ENCODE peak calls at places on chromosomes 12 and 14, in eight cellular contexts. I is aorta, T is neuronal stem cell, N is A549, S is BE2C, J is suprapubic skin, C is GM12878, L is DND-41. G is an unnamed sample.

GRCh38 chr14:47012533-47012932 is 361.0 kb upstream of the RPL10L start:
- DNase-seq in J (no peak), I (no peak), L (no peak), C (no peak), S (no peak), N (no peak), T (no peak), G (no peak)

GRCh38 chr12:34339922-34340321 is 317.6 kb downstream of the ALG10 start:
- DNase-seq in C (no peak), L (no peak), N (no peak), S (no peak), J (no peak), T (no peak), I (no peak), G (no peak)

GRCh38 chr12:1911598-1912575 is 6.6 kb downstream of the CACNA2D4 start:
- DNase-seq in C (no peak), T (no peak), S (no peak), J (no peak), L (no peak), I (no peak), N (no peak), G (no peak)

GRCh38 chr12:122928891-122929538 is 33.1 kb upstream of the VPS37B start:
- DNase-seq in T (no peak), S (no peak), I (no peak), L (no peak), N (no peak), C (no peak), J (no peak), G (no peak)

GRCh38 chr12:68746572-68747180 is 700 bp downstream of the SLC35E3 start:
- DNase-seq in S (peak; percentile 53), I (peak; percentile 76), T (peak; percentile 11), N (peak; percentile 51), J (peak; percentile 68), C (peak; percentile 13), L (peak; percentile 33), G (no peak)

GRCh38 chr14:57982802-57983201 is 116.9 kb upstream of the SLC35F4 start:
- DNase-seq in N (no peak), L (peak; percentile 32), C (no peak), S (peak; percentile 36), J (no peak), I (no peak), T (no peak), G (no peak)

GRCh38 chr12:93862424-93862823 is 185.2 kb downstream of the CRADD start:
- DNase-seq in I (no peak), S (no peak), J (no peak), L (no peak), C (no peak), N (no peak), T (no peak), G (no peak)

GRCh38 chr12:42234970-42235369 is 3.1 kb downstream of the YAF2 start:
- DNase-seq in N (no peak), S (no peak), T (no peak), L (no peak), C (no peak), J (no peak), I (no peak), G (no peak)

GRCh38 chr12:92431146-92431545 is 271.6 kb upstream of the PLEKHG7 start:
- DNase-seq in S (no peak), C (no peak), N (no peak), L (peak; percentile 77), J (no peak), I (peak; percentile 57), T (no peak), G (no peak)

GRCh38 chr14:50821471-50822464 is 9.2 kb downstream of the NIN start:
- DNase-seq in I (peak; percentile 73), N (no peak), C (peak; percentile 54), T (no peak), J (no peak), S (no peak), L (peak; percentile 71), G (no peak)
- H3K4me1 ChIP-seq in I (peaks cover 10% of the 10 kb centered on the region), N (peaks cover under 1% of the 10 kb centered on the region), C (peaks cover 33% of the 10 kb centered on the region), T (peaks cover 7% of the 10 kb centered on the region), J (peaks cover 41% of the 10 kb centered on the region), S (peaks cover 2% of the 10 kb centered on the region), L (peaks cover 42% of the 10 kb centered on the region), G (peaks cover 7% of the 10 kb centered on the region)

GRCh38 chr12:96237035-96237434 is 42.9 kb downstream of the ELK3 start:
- DNase-seq in T (no peak), I (no peak), C (no peak), J (peak; percentile 66), S (no peak), L (no peak), N (no peak), G (no peak)
- H3K4me1 ChIP-seq in T (peaks cover 13% of the 10 kb centered on the region), I (no peaks in the 10 kb centered on the region), C (no peaks in the 10 kb centered on the region), J (peaks cover 90% of the 10 kb centered on the region), S (peaks cover 33% of the 10 kb centered on the region), L (peaks cover 11% of the 10 kb centered on the region), N (peaks cover 7% of the 10 kb centered on the region), G (no peaks in the 10 kb centered on the region)

GRCh38 chr12:45549503-45549902 is 180.0 kb upstream of the ARID2 start:
- DNase-seq in I (no peak), S (no peak), T (no peak), J (no peak), N (no peak), L (peak; percentile 57), C (no peak), G (no peak)

GRCh38 chr12:45546545-45546944 is 183.0 kb upstream of the ARID2 start:
- DNase-seq in L (no peak), I (no peak), C (no peak), T (no peak), J (no peak), N (no peak), S (no peak), G (no peak)

GRCh38 chr12:45543887-45544286 is 185.6 kb upstream of the ARID2 start:
- DNase-seq in T (peak; percentile 52), I (no peak), N (peak; percentile 78), S (peak; percentile 37), J (no peak), L (peak; percentile 80), C (peak; percentile 56), G (peak; percentile 61)

GRCh38 chr12:45547822-45548221 is 181.7 kb upstream of the ARID2 start:
- DNase-seq in C (no peak), S (no peak), T (no peak), L (no peak), I (no peak), N (no peak), J (no peak), G (no peak)

GRCh38 chr12:45547132-45547531 is 182.4 kb upstream of the ARID2 start:
- DNase-seq in J (no peak), S (no peak), N (no peak), T (no peak), C (no peak), L (no peak), I (no peak), G (no peak)
- H3K4me1 ChIP-seq in J (peaks cover 3% of the 10 kb centered on the region), S (no peaks in the 10 kb centered on the region), N (no peaks in the 10 kb centered on the region), T (no peaks in the 10 kb centered on the region), C (no peaks in the 10 kb centered on the region), L (peaks cover 17% of the 10 kb centered on the region), I (no peaks in the 10 kb centered on the region), G (no peaks in the 10 kb centered on the region)

DNA sequence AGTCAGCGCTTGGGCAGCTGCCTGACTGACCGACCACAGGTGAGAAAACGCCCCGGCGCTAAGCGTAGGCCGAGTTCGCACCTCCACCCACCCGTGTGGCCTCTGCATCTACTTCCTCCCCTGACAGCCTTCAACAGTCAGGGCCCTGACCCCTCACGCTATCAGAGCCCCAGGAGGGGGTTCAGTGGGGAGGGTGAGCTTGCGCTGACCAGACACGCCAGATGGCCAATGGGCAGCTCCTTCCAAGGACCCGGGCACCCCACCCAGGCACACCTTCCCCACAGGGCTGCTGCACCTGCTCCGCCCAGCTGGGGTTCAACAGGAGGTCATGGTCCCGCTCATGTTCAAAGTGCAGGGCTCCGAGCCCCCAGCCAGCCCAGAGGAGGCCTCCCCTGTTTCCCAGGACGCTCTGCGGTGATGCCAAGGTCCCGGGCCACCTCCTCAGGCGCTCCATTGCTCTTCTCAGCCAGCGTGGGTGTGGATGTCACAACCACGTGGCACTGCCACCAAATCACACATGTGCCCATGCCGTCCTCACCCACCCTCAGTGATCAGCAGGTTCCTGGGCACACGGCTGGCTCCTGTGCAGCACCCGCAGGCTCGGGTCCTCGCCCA is 48.7 kb upstream of the BCL11B start:
- DNase-seq in S (no peak), I (no peak), L (no peak), N (no peak), J (no peak), C (no peak), T (no peak), G (no peak)
- H3K4me1 ChIP-seq in S (no peaks in the 10 kb centered on the region), I (no peaks in the 10 kb centered on the region), L (no peaks in the 10 kb centered on the region), N (peaks cover 48% of the 10 kb centered on the region), J (peaks cover 4% of the 10 kb centered on the region), C (peaks cover 6% of the 10 kb centered on the region), T (peaks cover 10% of the 10 kb centered on the region), G (peaks cover 3% of the 10 kb centered on the region)

GRCh38 chr14:55832122-55832911 is 252.3 kb downstream of the KTN1 start:
- DNase-seq in C (no peak), J (no peak), S (no peak), N (peak; percentile 89), I (no peak), T (no peak), L (no peak), G (no peak)
- H3K4me1 ChIP-seq in C (no peaks in the 10 kb centered on the region), J (no peaks in the 10 kb centered on the region), S (no peaks in the 10 kb centered on the region), N (peaks cover 27% of the 10 kb centered on the region), I (no peaks in the 10 kb centered on the region), T (no peaks in the 10 kb centered on the region), L (no peaks in the 10 kb centered on the region), G (no peaks in the 10 kb centered on the region)

DNA sequence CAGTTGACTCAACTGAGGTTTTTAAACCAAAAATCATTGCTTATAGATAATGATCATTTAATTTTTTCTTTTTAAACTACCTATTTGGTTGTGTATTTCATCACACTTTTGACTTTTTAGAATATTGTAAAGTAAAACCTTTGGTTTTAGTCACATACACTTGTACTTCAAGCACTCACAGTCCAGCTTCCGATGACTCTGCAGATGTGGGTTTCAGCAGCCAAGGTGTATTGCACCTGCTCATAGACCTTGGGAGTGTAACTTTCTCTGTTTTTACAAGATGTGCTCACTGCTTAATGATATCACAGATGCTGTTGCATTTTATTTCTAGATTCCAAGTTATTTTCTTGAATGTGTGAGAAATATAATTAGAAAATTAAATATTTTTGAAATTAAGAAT is 188.3 kb upstream of the SLC38A2 start:
- DNase-seq in N (no peak), L (no peak), C (no peak), T (no peak), I (no peak), S (no peak), J (no peak), G (no peak)
- H3K4me1 ChIP-seq in N (peaks cover 47% of the 10 kb centered on the region), L (no peaks in the 10 kb centered on the region), C (no peaks in the 10 kb centered on the region), T (peaks cover 13% of the 10 kb centered on the region), I (peaks cover 5% of the 10 kb centered on the region), S (no peaks in the 10 kb centered on the region), J (peaks cover 64% of the 10 kb centered on the region), G (no peaks in the 10 kb centered on the region)

GRCh38 chr14:100556076-100556475 is 31.1 kb downstream of the BEGAIN start:
- DNase-seq in I (no peak), T (no peak), J (no peak), C (no peak), S (no peak), N (no peak), L (no peak), G (no peak)
- H3K4me1 ChIP-seq in I (no peaks in the 10 kb centered on the region), T (peaks cover 4% of the 10 kb centered on the region), J (peaks cover 10% of the 10 kb centered on the region), C (no peaks in the 10 kb centered on the region), S (peaks cover 42% of the 10 kb centered on the region), N (peaks cover 6% of the 10 kb centered on the region), L (no peaks in the 10 kb centered on the region), G (peaks cover 11% of the 10 kb centered on the region)

G was measured in iPS DF 6.9.